ENCODE peak calls at places on chromosome 15, in eight cellular contexts. One of them, this sample, is unnamed.

GRCh38 chr15:62254137-62254934 is 89.3 kb upstream of the C2CD4B start:
- DNase-seq in astrocyte of the spinal cord: peak; percentile 43
- DNase-seq in cardiac fibroblast: peak; percentile 76
- DNase-seq in AG09319: no peak
- DNase-seq in ovary: no peak
- DNase-seq in coronary artery: peak; percentile 46
- DNase-seq in stomach: peak; percentile 88
- DNase-seq in MCF 10A: peak; percentile 69
- DNase-seq in this sample: peak; percentile 29

GRCh38 chr15:93050648-93051047 is 38.4 kb downstream of the RGMA start:
- DNase-seq in astrocyte of the spinal cord: no peak
- DNase-seq in cardiac fibroblast: no peak
- DNase-seq in AG09319: no peak
- DNase-seq in ovary: no peak
- DNase-seq in coronary artery: no peak
- DNase-seq in stomach: no peak
- DNase-seq in MCF 10A: no peak
- DNase-seq in this sample: no peak

GRCh38 chr15:60101416-60101815 is 97.3 kb downstream of the FOXB1 start:
- DNase-seq in astrocyte of the spinal cord: no peak
- DNase-seq in cardiac fibroblast: no peak
- DNase-seq in AG09319: no peak
- DNase-seq in ovary: no peak
- DNase-seq in coronary artery: no peak
- DNase-seq in stomach: no peak
- DNase-seq in MCF 10A: no peak
- DNase-seq in this sample: no peak

GRCh38 chr15:63015618-63016017 is 26.9 kb upstream of the TPM1 start:
- DNase-seq in astrocyte of the spinal cord: peak; percentile 69
- DNase-seq in cardiac fibroblast: peak; percentile 84
- DNase-seq in AG09319: peak; percentile 31
- DNase-seq in ovary: no peak
- DNase-seq in coronary artery: no peak
- DNase-seq in stomach: no peak
- DNase-seq in MCF 10A: peak; percentile 77
- DNase-seq in this sample: peak; percentile 62

GRCh38 chr15:92749172-92749571 is 93.6 kb upstream of the FAM174B start:
- DNase-seq in astrocyte of the spinal cord: no peak
- DNase-seq in cardiac fibroblast: no peak
- DNase-seq in AG09319: no peak
- DNase-seq in ovary: no peak
- DNase-seq in coronary artery: no peak
- DNase-seq in stomach: no peak
- DNase-seq in MCF 10A: no peak
- DNase-seq in this sample: no peak

GRCh38 chr15:71802770-71803169 is 7.6 kb upstream of the NR2E3 start:
- DNase-seq in astrocyte of the spinal cord: no peak
- DNase-seq in cardiac fibroblast: no peak
- DNase-seq in AG09319: no peak
- DNase-seq in ovary: no peak
- DNase-seq in coronary artery: no peak
- DNase-seq in stomach: no peak
- DNase-seq in MCF 10A: no peak
- DNase-seq in this sample: no peak

GRCh38 chr15:43943511-43943910 is 116.7 kb downstream of the WDR76 start:
- DNase-seq in astrocyte of the spinal cord: peak; percentile 51
- DNase-seq in cardiac fibroblast: peak; percentile 36
- DNase-seq in AG09319: peak; percentile 27
- DNase-seq in ovary: no peak
- DNase-seq in coronary artery: no peak
- DNase-seq in stomach: no peak
- DNase-seq in MCF 10A: no peak
- DNase-seq in this sample: peak; percentile 4

GRCh38 chr15:28100516-28101195 is 1.5 kb upstream of the OCA2 start:
- DNase-seq in astrocyte of the spinal cord: no peak
- DNase-seq in cardiac fibroblast: no peak
- DNase-seq in AG09319: no peak
- DNase-seq in ovary: no peak
- DNase-seq in coronary artery: peak; percentile 63
- DNase-seq in stomach: no peak
- DNase-seq in MCF 10A: no peak
- DNase-seq in this sample: no peak

GRCh38 chr15:43792761-43793493 is 807 bp downstream of the SERF2 start:
- DNase-seq in astrocyte of the spinal cord: no peak
- DNase-seq in cardiac fibroblast: peak; percentile 45
- DNase-seq in AG09319: no peak
- DNase-seq in ovary: peak; percentile 14
- DNase-seq in coronary artery: no peak
- DNase-seq in stomach: no peak
- DNase-seq in MCF 10A: peak; percentile 23
- DNase-seq in this sample: no peak

GRCh38 chr15:46555547-46555946 is 920.7 kb downstream of the SQOR start:
- DNase-seq in astrocyte of the spinal cord: no peak
- DNase-seq in cardiac fibroblast: no peak
- DNase-seq in AG09319: no peak
- DNase-seq in ovary: no peak
- DNase-seq in coronary artery: no peak
- DNase-seq in stomach: no peak
- DNase-seq in MCF 10A: no peak
- DNase-seq in this sample: no peak

GRCh38 chr15:40103124-40103858 is 5.4 kb downstream of the BMF start:
- DNase-seq in astrocyte of the spinal cord: peak; percentile 80
- DNase-seq in cardiac fibroblast: peak; percentile 53
- DNase-seq in AG09319: no peak
- DNase-seq in ovary: peak; percentile 87
- DNase-seq in coronary artery: peak; percentile 85
- DNase-seq in stomach: peak; percentile 94
- DNase-seq in MCF 10A: peak; percentile 81
- DNase-seq in this sample: peak; percentile 48

GRCh38 chr15:39202641-39203040 is 378.2 kb upstream of the THBS1 start:
- DNase-seq in astrocyte of the spinal cord: peak; percentile 18
- DNase-seq in cardiac fibroblast: peak; percentile 79
- DNase-seq in AG09319: no peak
- DNase-seq in ovary: no peak
- DNase-seq in coronary artery: no peak
- DNase-seq in stomach: no peak
- DNase-seq in MCF 10A: peak; percentile 43
- DNase-seq in this sample: peak; percentile 33

GRCh38 chr15:89389841-89390603 is 55.4 kb upstream of the POLG start:
- DNase-seq in astrocyte of the spinal cord: no peak
- DNase-seq in cardiac fibroblast: no peak
- DNase-seq in AG09319: no peak
- DNase-seq in ovary: no peak
- DNase-seq in coronary artery: no peak
- DNase-seq in stomach: no peak
- DNase-seq in MCF 10A: no peak
- DNase-seq in this sample: no peak

GRCh38 chr15:51735611-51736010 is 1.8 kb downstream of the LYSMD2 start:
- DNase-seq in astrocyte of the spinal cord: no peak
- DNase-seq in cardiac fibroblast: no peak
- DNase-seq in AG09319: no peak
- DNase-seq in ovary: no peak
- DNase-seq in coronary artery: no peak
- DNase-seq in stomach: no peak
- DNase-seq in MCF 10A: no peak
- DNase-seq in this sample: no peak

DNA sequence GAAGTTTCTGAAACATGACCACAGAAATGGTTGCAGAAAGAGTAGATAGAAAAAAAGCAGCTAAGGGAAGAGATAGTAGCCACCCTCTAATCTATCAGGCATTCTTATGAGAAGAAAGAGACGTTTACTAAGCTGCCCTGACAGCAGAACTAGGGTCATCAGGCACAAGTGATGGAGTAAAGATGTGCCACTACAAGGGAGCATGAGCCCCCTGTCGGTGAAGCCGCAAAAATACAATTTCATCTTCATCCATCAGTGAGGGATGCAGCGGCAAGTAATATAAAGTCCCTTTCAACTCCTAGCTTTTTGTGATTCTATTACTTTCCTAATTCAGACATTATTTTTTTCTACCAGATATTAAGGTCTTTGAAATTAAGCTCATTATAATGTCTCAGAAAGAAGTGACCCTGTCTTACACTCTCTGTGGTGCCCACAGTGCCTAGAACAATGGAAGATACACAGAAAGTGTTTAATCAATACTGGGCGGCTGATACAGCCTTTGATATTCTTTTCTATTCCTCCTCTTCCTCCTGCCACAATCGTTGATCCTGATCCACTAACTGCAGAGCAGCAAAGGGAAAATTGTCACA is 651.6 kb downstream of the NTRK3 start:
- DNase-seq in astrocyte of the spinal cord: no peak
- DNase-seq in cardiac fibroblast: peak; percentile 37
- DNase-seq in AG09319: no peak
- DNase-seq in ovary: no peak
- DNase-seq in coronary artery: no peak
- DNase-seq in stomach: no peak
- DNase-seq in MCF 10A: peak; percentile 19
- DNase-seq in this sample: no peak
- TF ChIP-seq CTCF in astrocyte of the spinal cord: peak; percentile 44
- TF ChIP-seq CTCF in cardiac fibroblast: peak; percentile 60
- TF ChIP-seq CTCF in AG09319: peak; percentile 25
- TF ChIP-seq CTCF in ovary: no peak
- TF ChIP-seq CTCF in coronary artery: no peak
- TF ChIP-seq CTCF in stomach: no peak
- TF ChIP-seq CTCF in MCF 10A: peak; percentile 60
- TF ChIP-seq CTCF in this sample: peak; percentile 78

DNA sequence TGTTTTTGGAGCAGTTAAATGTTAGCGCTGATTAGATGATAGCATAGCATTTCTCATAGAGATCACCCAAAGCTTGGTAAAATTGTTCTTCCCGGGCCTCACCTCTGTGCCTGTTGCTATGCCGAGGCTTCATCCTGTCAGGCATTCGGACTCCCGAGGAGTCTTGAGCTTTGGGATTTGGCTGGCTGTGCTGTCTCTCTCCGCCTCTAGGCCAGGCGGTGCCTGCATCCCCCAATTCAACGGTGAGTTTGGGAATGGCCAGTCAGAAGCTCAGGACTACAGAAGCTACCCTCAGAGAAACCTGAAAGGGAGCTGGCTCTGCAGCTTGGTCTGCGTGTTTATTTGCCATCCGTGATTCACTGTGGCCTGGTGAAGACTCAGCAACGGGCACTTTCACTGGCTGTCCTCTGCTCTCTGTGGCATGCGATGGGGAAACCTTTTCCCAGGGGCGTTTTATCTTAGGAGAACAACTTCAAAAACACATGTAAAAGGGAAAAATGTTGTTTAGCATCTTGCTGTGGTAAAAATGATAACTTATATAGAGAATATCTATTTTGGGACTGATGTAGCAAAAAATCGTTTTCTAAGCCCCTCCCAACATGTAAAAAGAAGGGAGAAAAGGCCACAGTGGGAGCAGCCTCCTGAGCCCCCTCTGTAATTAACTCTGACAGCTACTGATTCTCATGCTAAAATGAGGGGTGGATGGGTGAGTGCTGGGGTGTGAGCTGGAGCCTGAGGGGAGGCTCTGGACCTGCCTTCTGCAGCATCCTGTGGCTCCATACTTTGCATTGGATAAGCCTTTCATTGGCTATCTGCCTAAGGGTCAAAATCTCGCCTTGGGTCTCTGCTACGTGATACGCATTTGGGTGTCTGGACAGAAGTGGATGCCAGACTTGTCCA is 103.3 kb upstream of the KLHL25 start:
- DNase-seq in astrocyte of the spinal cord: no peak
- DNase-seq in cardiac fibroblast: no peak
- DNase-seq in AG09319: no peak
- DNase-seq in ovary: no peak
- DNase-seq in coronary artery: no peak
- DNase-seq in stomach: no peak
- DNase-seq in MCF 10A: no peak
- DNase-seq in this sample: no peak
- TF ChIP-seq CTCF in astrocyte of the spinal cord: no peak
- TF ChIP-seq CTCF in cardiac fibroblast: no peak
- TF ChIP-seq CTCF in AG09319: no peak
- TF ChIP-seq CTCF in ovary: no peak
- TF ChIP-seq CTCF in coronary artery: no peak
- TF ChIP-seq CTCF in stomach: no peak
- TF ChIP-seq CTCF in MCF 10A: no peak
- TF ChIP-seq CTCF in this sample: no peak

GRCh38 chr15:74820056-74820455 is 6.4 kb upstream of the CPLX3 start:
- DNase-seq in astrocyte of the spinal cord: no peak
- DNase-seq in cardiac fibroblast: no peak
- DNase-seq in AG09319: no peak
- DNase-seq in ovary: no peak
- DNase-seq in coronary artery: no peak
- DNase-seq in stomach: no peak
- DNase-seq in MCF 10A: no peak
- DNase-seq in this sample: no peak

GRCh38 chr15:74815121-74815933 is 2.7 kb downstream of the LMAN1L start:
- DNase-seq in astrocyte of the spinal cord: no peak
- DNase-seq in cardiac fibroblast: no peak
- DNase-seq in AG09319: no peak
- DNase-seq in ovary: no peak
- DNase-seq in coronary artery: no peak
- DNase-seq in stomach: peak; percentile 88
- DNase-seq in MCF 10A: no peak
- DNase-seq in this sample: no peak

GRCh38 chr15:74815961-74816360 is 3.3 kb downstream of the LMAN1L start:
- DNase-seq in astrocyte of the spinal cord: no peak
- DNase-seq in cardiac fibroblast: no peak
- DNase-seq in AG09319: no peak
- DNase-seq in ovary: no peak
- DNase-seq in coronary artery: no peak
- DNase-seq in stomach: no peak
- DNase-seq in MCF 10A: no peak
- DNase-seq in this sample: no peak

GRCh38 chr15:74816624-74817369 is 4.2 kb downstream of the LMAN1L start:
- DNase-seq in astrocyte of the spinal cord: no peak
- DNase-seq in cardiac fibroblast: no peak
- DNase-seq in AG09319: no peak
- DNase-seq in ovary: no peak
- DNase-seq in coronary artery: no peak
- DNase-seq in stomach: no peak
- DNase-seq in MCF 10A: no peak
- DNase-seq in this sample: no peak

GRCh38 chr15:74817370-74817737 is 4.7 kb downstream of the LMAN1L start:
- DNase-seq in astrocyte of the spinal cord: no peak
- DNase-seq in cardiac fibroblast: peak; percentile 30
- DNase-seq in AG09319: no peak
- DNase-seq in ovary: no peak
- DNase-seq in coronary artery: no peak
- DNase-seq in stomach: no peak
- DNase-seq in MCF 10A: peak; percentile 70
- DNase-seq in this sample: peak; percentile 66
- TF ChIP-seq CTCF in astrocyte of the spinal cord: peak; percentile 25
- TF ChIP-seq CTCF in cardiac fibroblast: peak; percentile 41
- TF ChIP-seq CTCF in AG09319: peak; percentile 20
- TF ChIP-seq CTCF in ovary: no peak
- TF ChIP-seq CTCF in coronary artery: no peak
- TF ChIP-seq CTCF in stomach: no peak
- TF ChIP-seq CTCF in MCF 10A: peak; percentile 38
- TF ChIP-seq CTCF in this sample: peak; percentile 55

DNA sequence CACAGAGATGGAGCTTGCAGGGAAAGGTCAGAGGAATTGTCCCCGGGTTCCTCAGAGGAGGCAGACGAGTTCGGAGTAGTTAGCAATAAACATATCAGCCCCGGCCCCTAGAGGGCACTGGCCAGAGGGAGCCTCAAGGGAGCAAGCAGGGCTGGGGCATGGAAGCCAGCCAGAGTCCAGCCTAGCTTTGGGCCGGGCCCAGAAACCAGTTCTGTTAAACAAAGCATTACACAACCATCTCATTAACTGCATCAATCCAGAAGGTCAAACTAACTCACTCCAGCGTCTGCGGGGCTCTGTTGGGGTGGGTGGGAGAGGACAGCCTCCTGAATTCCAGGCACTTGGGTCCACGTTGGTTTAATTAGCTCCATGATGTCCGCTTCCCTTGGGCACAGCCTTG is 41.0 kb upstream of the IREB2 start:
- DNase-seq in astrocyte of the spinal cord: no peak
- DNase-seq in cardiac fibroblast: peak; percentile 17
- DNase-seq in AG09319: peak; percentile 75
- DNase-seq in ovary: peak; percentile 13
- DNase-seq in coronary artery: no peak
- DNase-seq in stomach: peak; percentile 94
- DNase-seq in MCF 10A: no peak
- DNase-seq in this sample: peak; percentile 20
- TF ChIP-seq CTCF in astrocyte of the spinal cord: no peak
- TF ChIP-seq CTCF in cardiac fibroblast: peak; percentile 22
- TF ChIP-seq CTCF in AG09319: peak; percentile 66
- TF ChIP-seq CTCF in ovary: no peak
- TF ChIP-seq CTCF in coronary artery: no peak
- TF ChIP-seq CTCF in stomach: peak; percentile 40
- TF ChIP-seq CTCF in MCF 10A: no peak
- TF ChIP-seq CTCF in this sample: peak; percentile 64